ENCODE peak calls at places on chromosomes 16 and 17, in four cellular contexts. K, M, I and N are unnamed samples.

GRCh38 chr17:41345992-41346391 is 4.6 kb downstream of the KRT33A start:
- DNase-seq in K (no peak), M (no peak), I (no peak), N (no peak)

GRCh38 chr17:75774471-75774987 is 9.5 kb upstream of the GALK1 start:
- DNase-seq in K (no peak), M (no peak), I (no peak), N (peak)

GRCh38 chr17:51434434-51435170 is 174.3 kb downstream of the UTP18 start:
- DNase-seq in K (no peak), M (no peak), I (no peak), N (no peak)

GRCh38 chr17:5770556-5771270 is 186.4 kb upstream of the NLRP1 start:
- DNase-seq in K (no peak), M (no peak), I (no peak), N (no peak)

GRCh38 chr17:5254903-5255521 is 20.4 kb upstream of the SCIMP start:
- DNase-seq in K (no peak), M (no peak), I (no peak), N (no peak)

GRCh38 chr17:38748329-38749221 is at the start of gene PCGF2:
- DNase-seq in K (peak), M (no peak), I (no peak), N (no peak)

GRCh38 chr16:8673611-8674412 is 605 bp upstream of the ABAT start:
- DNase-seq in K (no peak), M (no peak), I (no peak), N (no peak)

GRCh38 chr17:39177256-39177655 is 11.3 kb upstream of the ARL5C start:
- DNase-seq in K (no peak), M (no peak), I (no peak), N (no peak)

GRCh38 chr16:67673712-67674580 is 7.3 kb downstream of the C16orf86 start:
- DNase-seq in K (peak), M (no peak), I (no peak), N (peak)

GRCh38 chr17:14387036-14387435 is 86.2 kb downstream of the HS3ST3B1 start:
- DNase-seq in K (no peak), M (no peak), I (no peak), N (no peak)

GRCh38 chr17:46026045-46026814 is 27.2 kb downstream of the STH start:
- DNase-seq in K (no peak), M (no peak), I (no peak), N (no peak)

GRCh38 chr17:18185832-18186231 is 2.2 kb downstream of the ALKBH5 start:
- DNase-seq in K (no peak), M (no peak), I (no peak), N (no peak)

GRCh38 chr16:27214084-27214961 is 11.0 kb downstream of the KDM8 start:
- DNase-seq in K (peak), M (no peak), I (no peak), N (no peak)

GRCh38 chr17:1229354-1229890 is 40.8 kb upstream of the BHLHA9 start:
- DNase-seq in K (peak), M (peak), I (peak), N (peak)